ENCODE peak calls at places on chromosomes 2 and 18, in five cellular contexts. T is T-helper 1 cell, Q is HuH-7.5, R is lower leg skin, E is pancreas. B is an unnamed sample.

GRCh38 chr2:71496156-71496770 is 42.9 kb downstream of the DYSF start:
- DNase-seq in T (no peak), Q (no peak), R (no peak), E (no peak), B (no peak)

GRCh38 chr2:48900321-48901014 is 144.9 kb upstream of the LHCGR start:
- DNase-seq in T (no peak), Q (no peak), R (no peak), E (no peak), B (no peak)

GRCh38 chr2:59006204-59006603 is 765.1 kb upstream of the FANCL start:
- DNase-seq in T (no peak), Q (no peak), R (no peak), E (no peak), B (no peak)

GRCh38 chr2:199456383-199457146 is 1.2 kb downstream of the SATB2 start:
- DNase-seq in T (no peak), Q (no peak), R (no peak), E (no peak), B (no peak)

GRCh38 chr2:168312036-168312822 is 64.8 kb upstream of the STK39 start:
- DNase-seq in T (no peak), Q (no peak), R (no peak), E (no peak), B (no peak)

GRCh38 chr2:232875256-232876070 is 5.4 kb downstream of the SNORC start:
- DNase-seq in T (no peak), Q (peak; percentile 56), R (no peak), E (no peak), B (no peak)

GRCh38 chr2:162118166-162119031 is 33.6 kb downstream of the GCG start:
- DNase-seq in T (no peak), Q (no peak), R (no peak), E (no peak), B (no peak)

GRCh38 chr2:207143474-207144190 is 22.1 kb downstream of the KLF7 start:
- DNase-seq in T (peak; percentile 35), Q (no peak), R (peak; percentile 84), E (peak; percentile 33), B (peak; percentile 84)

GRCh38 chr2:5693288-5694015 is 1.3 kb downstream of the SOX11 start:
- DNase-seq in T (no peak), Q (no peak), R (no peak), E (no peak), B (no peak)

GRCh38 chr2:234974501-234975385 is 22.9 kb downstream of the SH3BP4 start:
- DNase-seq in T (no peak), Q (no peak), R (no peak), E (peak; percentile 60), B (no peak)

GRCh38 chr2:75289771-75290170 is 90.5 kb upstream of the TACR1 start:
- DNase-seq in T (no peak), Q (no peak), R (no peak), E (no peak), B (no peak)

GRCh38 chr18:12470382-12471090 is 62.8 kb downstream of the PRELID3A start:
- DNase-seq in T (no peak), Q (no peak), R (peak; percentile 40), E (no peak), B (no peak)

GRCh38 chr2:36267194-36267593 is 88.4 kb upstream of the CRIM1 start:
- DNase-seq in T (no peak), Q (no peak), R (no peak), E (no peak), B (no peak)

GRCh38 chr2:128389521-128389920 is 70.9 kb upstream of the HS6ST1 start:
- DNase-seq in T (no peak), Q (no peak), R (no peak), E (no peak), B (no peak)

GRCh38 chr2:236824836-236825235 is 255.2 kb downstream of the ACKR3 start:
- DNase-seq in T (no peak), Q (no peak), R (no peak), E (peak; percentile 74), B (no peak)

GRCh38 chr2:126828471-126828870 is 70.2 kb upstream of the TEX51 start:
- DNase-seq in T (no peak), Q (no peak), R (no peak), E (no peak), B (no peak)

GRCh38 chr2:25602333-25602723 is 71.0 kb downstream of the DTNB start:
- DNase-seq in T (no peak), Q (no peak), R (no peak), E (no peak), B (no peak)

GRCh38 chr2:23629417-23630110 is 244.6 kb downstream of the KLHL29 start:
- DNase-seq in T (no peak), Q (no peak), R (no peak), E (no peak), B (no peak)

GRCh38 chr2:55010149-55010591 is 40.1 kb downstream of the RTN4 start:
- DNase-seq in T (peak; percentile 44), Q (no peak), R (peak; percentile 79), E (peak; percentile 77), B (peak; percentile 16)

GRCh38 chr18:36155960-36156757 is 26.5 kb downstream of the ELP2 start:
- DNase-seq in T (no peak), Q (no peak), R (no peak), E (no peak), B (no peak)

GRCh38 chr2:112077814-112078213 is 22.7 kb downstream of the TMEM87B start:
- DNase-seq in T (no peak), Q (no peak), R (no peak), E (no peak), B (no peak)

GRCh38 chr18:48613589-48613988 is 74.8 kb downstream of the CTIF start:
- DNase-seq in T (no peak), Q (no peak), R (no peak), E (no peak), B (no peak)

GRCh38 chr18:37175727-37176126 is 346.8 kb downstream of the KIAA1328 start:
- DNase-seq in T (no peak), Q (no peak), R (no peak), E (no peak), B (no peak)

GRCh38 chr2:86350751-86351150 is 13.3 kb upstream of the REEP1 start:
- DNase-seq in T (no peak), Q (no peak), R (no peak), E (no peak), B (no peak)

GRCh38 chr2:218618102-218618860 is 10.6 kb downstream of the PLCD4 start:
- DNase-seq in T (no peak), Q (no peak), R (no peak), E (no peak), B (no peak)

GRCh38 chr2:184367211-184367610 is 231.1 kb upstream of the ZNF804A start:
- DNase-seq in T (no peak), Q (no peak), R (no peak), E (no peak), B (no peak)

GRCh38 chr18:36187826-36188721 is 777 bp downstream of the MOCOS start:
- DNase-seq in T (no peak), Q (peak; percentile 28), R (peak; percentile 31), E (no peak), B (no peak)

GRCh38 chr2:222305510-222306392 is 7.0 kb upstream of the PAX3 start:
- DNase-seq in T (no peak), Q (no peak), R (no peak), E (no peak), B (no peak)

GRCh38 chr2:150487537-150488429 is at the start of gene RND3:
- DNase-seq in T (no peak), Q (peak; percentile 88), R (peak; percentile 99), E (peak; percentile 93), B (no peak)

B was measured in CD8-positive, alpha-beta memory T cell.